ENCODE peak calls at places on chromosomes 2 and 18, in nine cellular contexts. D is nephron progenitor cell; Z is LoVo; G is EH; F is HEK293T; R is Daoy; N is RWPE1; Q is C1 segment of cervical spinal cord; B is activated CD8-positive, alpha-beta memory T cell treated with anti-CD3 and anti-CD28 coated beads for 24 hours. P is an unnamed sample.

GRCh38 chr2:190418717-190419116 is 10.6 kb downstream of the MFSD6 start:
- DNase-seq in D (no peak), Z (no peak), G (no peak), F (no peak), R (no peak), N (no peak), Q (no peak), B (no peak), P (no peak)

GRCh38 chr18:24319757-24320156 is 77.9 kb downstream of the OSBPL1A start:
- DNase-seq in D (no peak), Z (peak), G (no peak), F (no peak), R (no peak), N (no peak), Q (no peak), B (no peak), P (no peak)

GRCh38 chr2:237923507-237924163 is 43.2 kb upstream of the UBE2F start:
- DNase-seq in D (peak), Z (peak), G (peak), F (peak), R (peak), N (peak), Q (peak), B (peak), P (peak)

GRCh38 chr18:13530879-13531387 is 195.4 kb downstream of the FAM210A start:
- DNase-seq in D (peak), Z (peak), G (peak), F (no peak), R (peak), N (peak), Q (peak), B (no peak), P (peak)

GRCh38 chr2:46829240-46829970 is 86.2 kb downstream of the MCFD2 start:
- DNase-seq in D (no peak), Z (peak), G (peak), F (no peak), R (no peak), N (no peak), Q (no peak), B (no peak), P (peak)

GRCh38 chr2:2389215-2389614 is 58.1 kb upstream of the MYT1L start:
- DNase-seq in D (no peak), Z (no peak), G (no peak), F (no peak), R (no peak), N (no peak), Q (no peak), B (no peak), P (no peak)

GRCh38 chr2:70936979-70937811 is 1.5 kb downstream of the ATP6V1B1 start:
- DNase-seq in D (no peak), Z (no peak), G (no peak), F (no peak), R (no peak), N (no peak), Q (no peak), B (peak), P (no peak)

GRCh38 chr2:72933646-72934151 is 16.4 kb downstream of the EMX1 start:
- DNase-seq in D (no peak), Z (no peak), G (no peak), F (no peak), R (no peak), N (no peak), Q (no peak), B (no peak), P (no peak)

GRCh38 chr2:83067947-83068346 is 1391.1 kb downstream of the SUCLG1 start:
- DNase-seq in D (no peak), Z (peak), G (no peak), F (no peak), R (no peak), N (no peak), Q (no peak), B (no peak), P (no peak)

GRCh38 chr18:64645753-64646152 is 496.9 kb upstream of the LINC00305 start:
- DNase-seq in D (no peak), Z (no peak), G (no peak), F (no peak), R (no peak), N (no peak), Q (no peak), B (no peak), P (no peak)

GRCh38 chr18:37553633-37554398 is 11.8 kb downstream of the CELF4 start:
- DNase-seq in D (peak), Z (no peak), G (no peak), F (no peak), R (no peak), N (no peak), Q (no peak), B (no peak), P (no peak)

GRCh38 chr2:61557386-61557785 is 19.2 kb upstream of the XPO1 start:
- DNase-seq in D (no peak), Z (no peak), G (peak), F (no peak), R (peak), N (no peak), Q (no peak), B (no peak), P (no peak)

GRCh38 chr2:66440692-66441091 is 5.8 kb downstream of the MEIS1 start:
- DNase-seq in D (peak), Z (no peak), G (peak), F (no peak), R (no peak), N (peak), Q (no peak), B (no peak), P (peak)

GRCh38 chr2:205708231-205708631 is 25.9 kb downstream of the NRP2 start:
- DNase-seq in D (no peak), Z (no peak), G (peak), F (no peak), R (peak), N (no peak), Q (no peak), B (no peak), P (no peak)

GRCh38 chr18:48786621-48787522 is 163.9 kb downstream of the SMAD7 start:
- DNase-seq in D (no peak), Z (no peak), G (no peak), F (no peak), R (no peak), N (no peak), Q (no peak), B (no peak), P (no peak)

GRCh38 chr18:56650056-56650455 is 1.1 kb upstream of the WDR7 start:
- DNase-seq in D (no peak), Z (no peak), G (peak), F (no peak), R (no peak), N (no peak), Q (no peak), B (no peak), P (no peak)

GRCh38 chr2:71611247-71611646 is 157.9 kb downstream of the DYSF start:
- DNase-seq in D (no peak), Z (no peak), G (no peak), F (no peak), R (no peak), N (no peak), Q (no peak), B (peak), P (no peak)

GRCh38 chr2:212249451-212249850 is 289.2 kb downstream of the ERBB4 start:
- DNase-seq in D (no peak), Z (no peak), G (no peak), F (no peak), R (no peak), N (peak), Q (no peak), B (no peak), P (peak)

GRCh38 chr18:4016391-4017049 is 438.6 kb downstream of the DLGAP1 start:
- DNase-seq in D (no peak), Z (no peak), G (peak), F (no peak), R (no peak), N (no peak), Q (no peak), B (no peak), P (no peak)

GRCh38 chr2:119333360-119333759 is 33.3 kb downstream of the C2orf76 start:
- DNase-seq in D (no peak), Z (no peak), G (peak), F (no peak), R (no peak), N (no peak), Q (no peak), B (no peak), P (no peak)

GRCh38 chr2:52336951-52337350 is 1305.0 kb upstream of the NRXN1 start:
- DNase-seq in D (no peak), Z (peak), G (no peak), F (no peak), R (no peak), N (no peak), Q (no peak), B (no peak), P (no peak)

GRCh38 chr2:26355038-26355995 is 8.7 kb upstream of the ADGRF3 start:
- DNase-seq in D (no peak), Z (no peak), G (peak), F (peak), R (peak), N (peak), Q (no peak), B (no peak), P (peak)

GRCh38 chr18:48743046-48743445 is 204.2 kb downstream of the CTIF start:
- DNase-seq in D (no peak), Z (no peak), G (peak), F (no peak), R (no peak), N (no peak), Q (no peak), B (no peak), P (no peak)

GRCh38 chr2:100706249-100706648 is 113.7 kb upstream of the NPAS2 start:
- DNase-seq in D (no peak), Z (no peak), G (no peak), F (no peak), R (no peak), N (no peak), Q (no peak), B (no peak), P (no peak)

GRCh38 chr2:42061839-42062238 is 14.0 kb downstream of the PKDCC start:
- DNase-seq in D (no peak), Z (no peak), G (no peak), F (no peak), R (no peak), N (no peak), Q (no peak), B (no peak), P (no peak)

GRCh38 chr2:105454801-105455485 is 56.1 kb upstream of the FHL2 start:
- DNase-seq in D (no peak), Z (peak), G (peak), F (no peak), R (peak), N (peak), Q (no peak), B (no peak), P (peak)

GRCh38 chr2:30147196-30147714 is 448 bp downstream of the YPEL5 start:
- DNase-seq in D (peak), Z (no peak), G (no peak), F (no peak), R (no peak), N (no peak), Q (no peak), B (no peak), P (no peak)